ENCODE peak calls at places on chromosomes 7 and 10, in seven cellular contexts. I is K562, C is GM12892, F is H1, T is HepG2, W is SK-N-SH, L is GM12878. M is an unnamed sample.

GRCh38 chr10:110279062-110279986 is 25.4 kb downstream of the SMNDC1 start:
- DNase-seq in F (no peak), I (peak; percentile 69), T (peak; percentile 65), C (no peak), L (peak; percentile 28), W (peak; percentile 54), M (no peak)

GRCh38 chr7:112168915-112169314 is 37.3 kb downstream of the DOCK4 start:
- DNase-seq in F (no peak), C (no peak), I (no peak), T (no peak), L (no peak), W (no peak), M (no peak)

GRCh38 chr10:98459385-98459784 is 12.7 kb upstream of the HPS1 start:
- DNase-seq in L (no peak), W (no peak), C (no peak), T (no peak), I (peak; percentile 89), F (no peak), M (no peak)

GRCh38 chr10:115525141-115525540 is 432.0 kb downstream of the ATRNL1 start:
- DNase-seq in C (no peak), I (no peak), L (no peak), W (no peak), T (no peak), F (no peak), M (no peak)

GRCh38 chr7:98175260-98175604 is 36.0 kb upstream of the BHLHA15 start:
- DNase-seq in T (no peak), C (no peak), I (peak; percentile 54), L (no peak), W (no peak), F (no peak), M (no peak)

GRCh38 chr7:40799493-40800406 is 664.9 kb downstream of the SUGCT start:
- DNase-seq in W (no peak), I (no peak), C (no peak), T (no peak), F (no peak), L (no peak), M (no peak)

GRCh38 chr10:116259638-116260037 is 13.4 kb downstream of the GFRA1 start:
- DNase-seq in I (no peak), W (no peak), F (no peak), T (no peak), C (no peak), L (no peak), M (no peak)

GRCh38 chr10:25175527-25176420 is 973 bp downstream of the GPR158 start:
- DNase-seq in L (no peak), W (peak; percentile 55), F (no peak), I (no peak), T (no peak), C (no peak), M (no peak)

GRCh38 chr7:94384315-94384714 is 10.4 kb upstream of the COL1A2 start:
- DNase-seq in F (no peak), W (no peak), I (no peak), T (no peak), L (no peak), C (no peak), M (no peak)

GRCh38 chr7:65846008-65846570 is 26.8 kb upstream of the VKORC1L1 start:
- DNase-seq in L (no peak), T (no peak), I (no peak), C (no peak), F (no peak), W (no peak), M (no peak)
- TF ChIP-seq TAF1 in L (no peak), T (no peak), I (no peak), C (no peak), F (no peak), W (no peak), M (no peak)

DNA sequence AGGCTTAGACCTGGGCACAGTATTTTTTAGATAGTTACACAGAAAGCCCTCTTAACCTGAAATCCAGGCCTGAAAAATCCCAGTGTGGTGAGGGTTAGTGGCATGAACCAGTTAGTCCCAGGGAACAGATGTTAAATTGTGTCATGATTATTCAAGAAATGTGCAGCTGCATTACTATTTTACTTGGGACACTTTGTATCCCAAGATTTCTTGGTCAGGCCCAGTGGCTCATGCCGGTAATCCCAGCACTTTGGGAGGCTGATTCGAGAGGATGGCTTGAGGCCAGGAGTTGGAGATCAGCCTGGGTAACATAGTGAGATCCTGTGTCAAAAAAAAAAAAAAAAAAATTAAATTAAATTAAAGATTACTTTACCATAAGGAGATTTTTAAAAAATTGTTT is 36.0 kb upstream of the OTUD1 start:
- DNase-seq in F (no peak), T (no peak), C (no peak), L (no peak), I (no peak), W (no peak), M (no peak)
- TF ChIP-seq TAF1 in F (no peak), T (no peak), C (no peak), L (no peak), I (no peak), W (no peak), M (no peak)

GRCh38 chr10:101054351-101054750 is 7.4 kb upstream of the KAZALD1 start:
- DNase-seq in T (no peak), L (no peak), I (no peak), F (no peak), C (no peak), W (no peak), M (no peak)

GRCh38 chr10:101056365-101057151 is 5.2 kb upstream of the KAZALD1 start:
- DNase-seq in L (no peak), W (no peak), T (no peak), I (no peak), F (no peak), C (no peak), M (no peak)

GRCh38 chr10:101052285-101052684 is 9.5 kb upstream of the KAZALD1 start:
- DNase-seq in C (no peak), T (no peak), F (no peak), L (no peak), I (no peak), W (no peak), M (no peak)

GRCh38 chr10:101055416-101055815 is 6.4 kb upstream of the KAZALD1 start:
- DNase-seq in I (no peak), F (no peak), T (no peak), W (no peak), L (no peak), C (no peak), M (no peak)

GRCh38 chr10:101053516-101053915 is 8.3 kb upstream of the KAZALD1 start:
- DNase-seq in T (no peak), W (no peak), F (no peak), I (no peak), L (no peak), C (no peak), M (no peak)
- TF ChIP-seq TAF1 in T (no peak), W (no peak), F (no peak), I (no peak), L (no peak), C (no peak), M (no peak)

DNA sequence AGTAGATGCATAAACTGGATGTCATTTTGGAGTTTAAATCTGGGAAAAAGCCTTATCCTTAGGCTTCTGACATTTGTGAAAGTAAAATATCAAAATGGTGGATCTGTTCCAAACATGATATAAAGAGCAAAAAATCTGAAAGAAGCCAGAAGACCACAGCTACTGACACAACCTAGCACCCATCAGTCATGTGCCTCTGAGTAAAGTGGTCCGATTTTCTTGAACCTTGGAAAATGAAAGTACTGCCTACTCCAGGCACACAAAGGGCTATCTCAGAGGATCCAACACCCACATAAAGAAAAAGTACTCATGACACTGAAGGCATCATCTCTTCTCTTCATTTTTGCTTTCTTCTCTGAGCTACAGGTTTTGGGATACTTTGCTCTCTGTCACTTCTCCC is 150.7 kb downstream of the KMT2E start:
- DNase-seq in C (no peak), T (no peak), F (no peak), W (no peak), I (no peak), L (no peak), M (no peak)
- TF ChIP-seq TAF1 in C (no peak), T (no peak), F (no peak), W (no peak), I (no peak), L (no peak), M (no peak)

M was measured in GM12891.